ENCODE peak calls at places on chromosomes 12 and 14, in six cellular contexts. I is GM19239; N is activated T-helper 1 cell treated with Interleukin-2 at 50 U/mL for 16 hours; E is GM12892; O is NCI-H1092; T is stimulated activated CD8-positive, alpha-beta memory T cell treated with anti-CD3 and anti-CD28 coated beads, Interleukin-4, amount 100 ng/mL, for 24 hours. A is an unnamed sample.

GRCh38 chr12:83049306-83049705 is 362.6 kb downstream of the TMTC2 start:
- DNase-seq in N (no peak), T (no peak), O (no peak), E (no peak), I (no peak), A (no peak)

GRCh38 chr14:92204792-92205191 is 83.0 kb downstream of the CPSF2 start:
- DNase-seq in O (no peak), N (no peak), T (no peak), E (no peak), I (no peak), A (no peak)

GRCh38 chr12:26874501-26875296 is 41.7 kb upstream of the ITPR2 start:
- DNase-seq in T (no peak), I (no peak), N (no peak), E (no peak), O (no peak), A (peak; percentile 70)

GRCh38 chr12:53567961-53568360 is 58.2 kb downstream of the ATF7 start:
- DNase-seq in N (no peak), I (no peak), E (no peak), O (no peak), T (no peak), A (no peak)

GRCh38 chr12:11482955-11483354 is 87.6 kb upstream of the PRB2 start:
- DNase-seq in I (no peak), E (no peak), T (no peak), N (no peak), O (no peak), A (no peak)

GRCh38 chr12:60101715-60102114 is 505.9 kb downstream of the SLC16A7 start:
- DNase-seq in E (no peak), T (no peak), N (no peak), O (no peak), I (no peak), A (no peak)

GRCh38 chr12:50257226-50258166 is 25.8 kb downstream of the LIMA1 start:
- DNase-seq in E (no peak), T (no peak), I (no peak), N (no peak), O (no peak), A (no peak)

GRCh38 chr14:68694516-68695235 is 98.2 kb downstream of the ZFP36L1 start:
- DNase-seq in T (no peak), I (no peak), E (no peak), N (no peak), O (no peak), A (no peak)

GRCh38 chr14:95140060-95140858 is 17.1 kb downstream of the DICER1 start:
- DNase-seq in E (no peak), T (no peak), O (no peak), N (no peak), I (no peak), A (no peak)

GRCh38 chr14:105474478-105475268 is at the start of gene CRIP2:
- DNase-seq in O (peak; percentile 66), T (no peak), E (peak; percentile 80), N (peak; percentile 40), I (peak; percentile 76), A (no peak)

GRCh38 chr14:82667501-82667900 is 1133.8 kb upstream of the SEL1L start:
- DNase-seq in T (no peak), O (no peak), I (no peak), E (no peak), N (no peak), A (no peak)

GRCh38 chr12:29050503-29050902 is 98.6 kb upstream of the FAR2 start:
- DNase-seq in O (no peak), N (no peak), I (no peak), T (no peak), E (no peak), A (no peak)

GRCh38 chr14:104516906-104517305 is 62.7 kb upstream of the C14orf180 start:
- DNase-seq in T (no peak), O (no peak), E (no peak), N (no peak), I (no peak), A (peak; percentile 34)

GRCh38 chr14:104609666-104610065 is 5.1 kb upstream of the TMEM179 start:
- DNase-seq in O (no peak), T (no peak), I (no peak), N (no peak), E (no peak), A (no peak)

GRCh38 chr12:130617219-130617618 is 98.9 kb downstream of the RIMBP2 start:
- DNase-seq in O (no peak), N (no peak), E (no peak), T (no peak), I (no peak), A (no peak)

GRCh38 chr12:94109154-94109553 is 39.2 kb upstream of the PLXNC1 start:
- DNase-seq in T (peak; percentile 40), I (no peak), N (no peak), O (no peak), E (no peak), A (no peak)

GRCh38 chr14:76829650-76830421 is 3.6 kb downstream of the LRRC74A start:
- DNase-seq in T (no peak), O (peak; percentile 19), N (no peak), I (no peak), E (no peak), A (no peak)

GRCh38 chr12:58367041-58367440 is 425.7 kb downstream of the ATP23 start:
- DNase-seq in T (no peak), O (no peak), N (no peak), E (no peak), I (no peak), A (no peak)

GRCh38 chr14:60233891-60234290 is 15.1 kb upstream of the PPM1A start:
- DNase-seq in E (no peak), T (no peak), O (no peak), N (no peak), I (no peak), A (no peak)

A was measured in esophagus muscularis mucosa.